ENCODE peak calls at places on chromosomes 13 and 19, in nine cellular contexts. One of them, this sample, is unnamed.

GRCh38 chr13:111341886-111342285 is 21.4 kb downstream of the TEX29 start:
- DNase-seq in effector memory CD4-positive, alpha-beta T cell: no peak
- DNase-seq in cardiac muscle cell: no peak
- DNase-seq in fibroblast of pulmonary artery: no peak
- DNase-seq in K562: no peak
- DNase-seq in testis: no peak
- DNase-seq in AG09309: no peak
- DNase-seq in AG10803: no peak
- DNase-seq in left lung: no peak
- DNase-seq in this sample: no peak

GRCh38 chr13:58495668-58496067 is 864.1 kb downstream of the PCDH17 start:
- DNase-seq in effector memory CD4-positive, alpha-beta T cell: no peak
- DNase-seq in cardiac muscle cell: no peak
- DNase-seq in fibroblast of pulmonary artery: no peak
- DNase-seq in K562: no peak
- DNase-seq in testis: no peak
- DNase-seq in AG09309: no peak
- DNase-seq in AG10803: no peak
- DNase-seq in left lung: no peak
- DNase-seq in this sample: no peak

GRCh38 chr13:113008841-113009240 is 39.8 kb downstream of the MCF2L start:
- DNase-seq in effector memory CD4-positive, alpha-beta T cell: no peak
- DNase-seq in cardiac muscle cell: no peak
- DNase-seq in fibroblast of pulmonary artery: no peak
- DNase-seq in K562: no peak
- DNase-seq in testis: no peak
- DNase-seq in AG09309: no peak
- DNase-seq in AG10803: no peak
- DNase-seq in left lung: no peak
- DNase-seq in this sample: no peak

GRCh38 chr19:378706-379105 is 30.2 kb downstream of the C2CD4C start:
- DNase-seq in effector memory CD4-positive, alpha-beta T cell: no peak
- DNase-seq in cardiac muscle cell: no peak
- DNase-seq in fibroblast of pulmonary artery: no peak
- DNase-seq in K562: no peak
- DNase-seq in testis: no peak
- DNase-seq in AG09309: no peak
- DNase-seq in AG10803: no peak
- DNase-seq in left lung: no peak
- DNase-seq in this sample: no peak

GRCh38 chr13:32650705-32651311 is 64.6 kb downstream of the PDS5B start:
- DNase-seq in effector memory CD4-positive, alpha-beta T cell: peak; percentile 17
- DNase-seq in cardiac muscle cell: peak; percentile 81
- DNase-seq in fibroblast of pulmonary artery: peak; percentile 84
- DNase-seq in K562: peak; percentile 25
- DNase-seq in testis: peak; percentile 83
- DNase-seq in AG09309: peak; percentile 25
- DNase-seq in AG10803: peak; percentile 63
- DNase-seq in left lung: no peak
- DNase-seq in this sample: no peak

GRCh38 chr19:289651-290538 is 1.3 kb downstream of the PLPP2 start:
- DNase-seq in effector memory CD4-positive, alpha-beta T cell: peak; percentile 37
- DNase-seq in cardiac muscle cell: peak; percentile 31
- DNase-seq in fibroblast of pulmonary artery: peak; percentile 52
- DNase-seq in K562: peak; percentile 43
- DNase-seq in testis: peak; percentile 25
- DNase-seq in AG09309: no peak
- DNase-seq in AG10803: peak; percentile 24
- DNase-seq in left lung: peak; percentile 82
- DNase-seq in this sample: no peak

GRCh38 chr13:77733674-77734073 is 36.2 kb downstream of the SLAIN1 start:
- DNase-seq in effector memory CD4-positive, alpha-beta T cell: no peak
- DNase-seq in cardiac muscle cell: no peak
- DNase-seq in fibroblast of pulmonary artery: no peak
- DNase-seq in K562: no peak
- DNase-seq in testis: no peak
- DNase-seq in AG09309: no peak
- DNase-seq in AG10803: no peak
- DNase-seq in left lung: no peak
- DNase-seq in this sample: no peak

GRCh38 chr13:99895428-99895998 is 76.1 kb downstream of the ZIC5 start:
- DNase-seq in effector memory CD4-positive, alpha-beta T cell: no peak
- DNase-seq in cardiac muscle cell: peak; percentile 5
- DNase-seq in fibroblast of pulmonary artery: peak; percentile 1
- DNase-seq in K562: no peak
- DNase-seq in testis: no peak
- DNase-seq in AG09309: no peak
- DNase-seq in AG10803: no peak
- DNase-seq in left lung: no peak
- DNase-seq in this sample: no peak

GRCh38 chr13:49082653-49083536 is 107.2 kb downstream of the FNDC3A start:
- DNase-seq in effector memory CD4-positive, alpha-beta T cell: no peak
- DNase-seq in cardiac muscle cell: peak; percentile 75
- DNase-seq in fibroblast of pulmonary artery: peak; percentile 89
- DNase-seq in K562: no peak
- DNase-seq in testis: no peak
- DNase-seq in AG09309: peak; percentile 50
- DNase-seq in AG10803: peak; percentile 85
- DNase-seq in left lung: no peak
- DNase-seq in this sample: no peak

GRCh38 chr13:110337287-110337686 is 30.2 kb downstream of the COL4A2 start:
- DNase-seq in effector memory CD4-positive, alpha-beta T cell: no peak
- DNase-seq in cardiac muscle cell: no peak
- DNase-seq in fibroblast of pulmonary artery: no peak
- DNase-seq in K562: no peak
- DNase-seq in testis: no peak
- DNase-seq in AG09309: no peak
- DNase-seq in AG10803: no peak
- DNase-seq in left lung: no peak
- DNase-seq in this sample: no peak

GRCh38 chr13:58882556-58882955 is 1251.0 kb downstream of the PCDH17 start:
- DNase-seq in effector memory CD4-positive, alpha-beta T cell: no peak
- DNase-seq in cardiac muscle cell: no peak
- DNase-seq in fibroblast of pulmonary artery: no peak
- DNase-seq in K562: no peak
- DNase-seq in testis: no peak
- DNase-seq in AG09309: no peak
- DNase-seq in AG10803: no peak
- DNase-seq in left lung: no peak
- DNase-seq in this sample: no peak

GRCh38 chr19:45591004-45591637 is 6.5 kb upstream of the OPA3 start:
- DNase-seq in effector memory CD4-positive, alpha-beta T cell: no peak
- DNase-seq in cardiac muscle cell: no peak
- DNase-seq in fibroblast of pulmonary artery: no peak
- DNase-seq in K562: peak; percentile 79
- DNase-seq in testis: peak; percentile 43
- DNase-seq in AG09309: no peak
- DNase-seq in AG10803: no peak
- DNase-seq in left lung: peak; percentile 87
- DNase-seq in this sample: no peak

GRCh38 chr19:10112895-10113591 is 1.6 kb downstream of the P2RY11 start:
- DNase-seq in effector memory CD4-positive, alpha-beta T cell: peak; percentile 55
- DNase-seq in cardiac muscle cell: peak; percentile 56
- DNase-seq in fibroblast of pulmonary artery: peak; percentile 44
- DNase-seq in K562: peak; percentile 60
- DNase-seq in testis: peak; percentile 41
- DNase-seq in AG09309: no peak
- DNase-seq in AG10803: peak; percentile 31
- DNase-seq in left lung: peak; percentile 89
- DNase-seq in this sample: no peak

GRCh38 chr19:18701250-18701608 is 17.7 kb downstream of the CRTC1 start:
- DNase-seq in effector memory CD4-positive, alpha-beta T cell: no peak
- DNase-seq in cardiac muscle cell: no peak
- DNase-seq in fibroblast of pulmonary artery: no peak
- DNase-seq in K562: peak; percentile 62
- DNase-seq in testis: no peak
- DNase-seq in AG09309: no peak
- DNase-seq in AG10803: no peak
- DNase-seq in left lung: no peak
- DNase-seq in this sample: no peak

GRCh38 chr13:23547000-23547590 is 23.1 kb upstream of the TNFRSF19 start:
- DNase-seq in effector memory CD4-positive, alpha-beta T cell: no peak
- DNase-seq in cardiac muscle cell: peak; percentile 67
- DNase-seq in fibroblast of pulmonary artery: peak; percentile 47
- DNase-seq in K562: no peak
- DNase-seq in testis: peak; percentile 41
- DNase-seq in AG09309: no peak
- DNase-seq in AG10803: peak; percentile 40
- DNase-seq in left lung: peak; percentile 71
- DNase-seq in this sample: peak; percentile 62

GRCh38 chr19:2775556-2776430 is 7.3 kb downstream of the SGTA start:
- DNase-seq in effector memory CD4-positive, alpha-beta T cell: peak; percentile 46
- DNase-seq in cardiac muscle cell: peak; percentile 54
- DNase-seq in fibroblast of pulmonary artery: peak; percentile 19
- DNase-seq in K562: no peak
- DNase-seq in testis: peak; percentile 36
- DNase-seq in AG09309: no peak
- DNase-seq in AG10803: peak; percentile 30
- DNase-seq in left lung: peak; percentile 81
- DNase-seq in this sample: peak; percentile 71

GRCh38 chr13:108786578-108787100 is 157.2 kb downstream of the MYO16 start:
- DNase-seq in effector memory CD4-positive, alpha-beta T cell: no peak
- DNase-seq in cardiac muscle cell: no peak
- DNase-seq in fibroblast of pulmonary artery: no peak
- DNase-seq in K562: no peak
- DNase-seq in testis: no peak
- DNase-seq in AG09309: no peak
- DNase-seq in AG10803: no peak
- DNase-seq in left lung: no peak
- DNase-seq in this sample: no peak

GRCh38 chr19:29365836-29366417 is 153.0 kb upstream of the UQCRFS1 start:
- DNase-seq in effector memory CD4-positive, alpha-beta T cell: no peak
- DNase-seq in cardiac muscle cell: no peak
- DNase-seq in fibroblast of pulmonary artery: no peak
- DNase-seq in K562: peak; percentile 1
- DNase-seq in testis: no peak
- DNase-seq in AG09309: no peak
- DNase-seq in AG10803: no peak
- DNase-seq in left lung: no peak
- DNase-seq in this sample: no peak

GRCh38 chr13:33787051-33787591 is 30.8 kb upstream of the RFC3 start:
- DNase-seq in effector memory CD4-positive, alpha-beta T cell: no peak
- DNase-seq in cardiac muscle cell: no peak
- DNase-seq in fibroblast of pulmonary artery: no peak
- DNase-seq in K562: no peak
- DNase-seq in testis: no peak
- DNase-seq in AG09309: no peak
- DNase-seq in AG10803: peak; percentile 8
- DNase-seq in left lung: no peak
- DNase-seq in this sample: no peak

GRCh38 chr13:79530270-79530669 is 49.3 kb downstream of the NDFIP2 start:
- DNase-seq in effector memory CD4-positive, alpha-beta T cell: no peak
- DNase-seq in cardiac muscle cell: no peak
- DNase-seq in fibroblast of pulmonary artery: no peak
- DNase-seq in K562: no peak
- DNase-seq in testis: no peak
- DNase-seq in AG09309: no peak
- DNase-seq in AG10803: no peak
- DNase-seq in left lung: no peak
- DNase-seq in this sample: no peak

DNA sequence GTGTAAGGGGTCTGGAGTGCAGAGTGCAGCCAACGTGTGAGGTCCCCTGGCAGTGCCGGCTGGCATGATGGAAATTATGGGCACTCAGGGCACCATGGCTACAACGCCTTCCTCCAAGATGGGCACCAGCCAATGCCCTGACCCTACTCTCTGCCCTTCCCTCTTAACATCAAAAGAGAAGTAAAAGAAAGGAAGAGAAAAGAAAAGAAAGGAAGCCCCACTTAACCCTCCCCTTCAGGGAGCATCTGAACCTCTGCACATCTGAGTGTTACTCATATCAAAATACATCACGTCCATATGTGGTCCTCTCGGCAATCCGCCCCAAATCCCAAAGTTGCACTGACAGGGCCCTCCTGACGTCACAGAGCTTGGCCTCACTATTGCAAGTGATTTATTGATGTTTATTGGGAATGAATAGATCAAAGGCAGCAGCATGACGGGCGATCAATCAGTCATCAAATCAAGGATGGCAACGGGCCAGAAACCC is 1.4 kb downstream of the TSHZ3 start:
- DNase-seq in effector memory CD4-positive, alpha-beta T cell: no peak
- DNase-seq in cardiac muscle cell: peak; percentile 29
- DNase-seq in fibroblast of pulmonary artery: no peak
- DNase-seq in K562: no peak
- DNase-seq in testis: no peak
- DNase-seq in AG09309: no peak
- DNase-seq in AG10803: peak; percentile 66
- DNase-seq in left lung: no peak
- DNase-seq in this sample: no peak
- H3K4me3 ChIP-seq in effector memory CD4-positive, alpha-beta T cell: no peak overlapping the region
- H3K4me3 ChIP-seq in cardiac muscle cell: peak overlapping the region; percentile 93
- H3K4me3 ChIP-seq in fibroblast of pulmonary artery: peak overlapping the region; percentile 72
- H3K4me3 ChIP-seq in K562: no peak overlapping the region
- H3K4me3 ChIP-seq in testis: peak overlapping the region; percentile 85
- H3K4me3 ChIP-seq in AG09309: peak overlapping the region; percentile 79
- H3K4me3 ChIP-seq in AG10803: peak overlapping the region; percentile 83
- H3K4me3 ChIP-seq in left lung: peak overlapping the region; percentile 69
- H3K4me3 ChIP-seq in this sample: peak overlapping the region; percentile 96

GRCh38 chr19:12788025-12788681 is 3.1 kb upstream of the JUNB start:
- DNase-seq in effector memory CD4-positive, alpha-beta T cell: no peak
- DNase-seq in cardiac muscle cell: peak; percentile 25
- DNase-seq in fibroblast of pulmonary artery: no peak
- DNase-seq in K562: no peak
- DNase-seq in testis: no peak
- DNase-seq in AG09309: no peak
- DNase-seq in AG10803: no peak
- DNase-seq in left lung: no peak
- DNase-seq in this sample: no peak
- H3K4me3 ChIP-seq in effector memory CD4-positive, alpha-beta T cell: no peak overlapping the region
- H3K4me3 ChIP-seq in cardiac muscle cell: no peak overlapping the region
- H3K4me3 ChIP-seq in fibroblast of pulmonary artery: peak overlapping the region; percentile 48
- H3K4me3 ChIP-seq in K562: peak overlapping the region; percentile 83
- H3K4me3 ChIP-seq in testis: no peak overlapping the region
- H3K4me3 ChIP-seq in AG09309: no peak overlapping the region
- H3K4me3 ChIP-seq in AG10803: peak overlapping the region; percentile 99
- H3K4me3 ChIP-seq in left lung: peak overlapping the region; percentile 98
- H3K4me3 ChIP-seq in this sample: peak overlapping the region; percentile 76

DNA sequence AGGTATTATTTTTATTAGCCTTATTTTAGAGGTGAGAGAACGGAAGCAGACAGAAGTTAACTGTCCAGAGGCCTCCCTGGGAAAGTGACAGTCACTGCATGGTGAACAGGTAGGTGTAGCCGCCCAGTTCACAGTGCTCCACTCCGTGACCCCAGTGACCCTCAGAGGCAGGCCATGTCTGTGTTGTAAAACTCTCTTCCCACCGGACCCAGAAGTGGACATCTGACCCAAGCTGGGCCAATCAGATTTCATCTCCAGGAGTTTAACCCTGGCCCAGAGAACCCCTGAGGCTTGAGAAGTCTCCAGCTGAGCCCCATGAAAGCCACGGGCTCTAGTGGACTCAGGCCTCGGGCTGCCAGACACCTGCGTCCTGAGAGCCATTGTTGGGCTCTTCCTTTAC is 83.6 kb upstream of the FARP1 start:
- DNase-seq in effector memory CD4-positive, alpha-beta T cell: no peak
- DNase-seq in cardiac muscle cell: no peak
- DNase-seq in fibroblast of pulmonary artery: no peak
- DNase-seq in K562: no peak
- DNase-seq in testis: no peak
- DNase-seq in AG09309: no peak
- DNase-seq in AG10803: no peak
- DNase-seq in left lung: no peak
- DNase-seq in this sample: no peak
- H3K4me3 ChIP-seq in effector memory CD4-positive, alpha-beta T cell: no peak overlapping the region
- H3K4me3 ChIP-seq in cardiac muscle cell: no peak overlapping the region
- H3K4me3 ChIP-seq in fibroblast of pulmonary artery: no peak overlapping the region
- H3K4me3 ChIP-seq in K562: no peak overlapping the region
- H3K4me3 ChIP-seq in testis: no peak overlapping the region
- H3K4me3 ChIP-seq in AG09309: no peak overlapping the region
- H3K4me3 ChIP-seq in AG10803: no peak overlapping the region
- H3K4me3 ChIP-seq in left lung: no peak overlapping the region
- H3K4me3 ChIP-seq in this sample: no peak overlapping the region

GRCh38 chr19:38251564-38252051 is 4.6 kb downstream of the PPP1R14A start:
- DNase-seq in effector memory CD4-positive, alpha-beta T cell: no peak
- DNase-seq in cardiac muscle cell: peak; percentile 53
- DNase-seq in fibroblast of pulmonary artery: peak; percentile 73
- DNase-seq in K562: peak; percentile 21
- DNase-seq in testis: peak; percentile 71
- DNase-seq in AG09309: no peak
- DNase-seq in AG10803: peak; percentile 31
- DNase-seq in left lung: no peak
- DNase-seq in this sample: peak; percentile 71
- H3K4me3 ChIP-seq in effector memory CD4-positive, alpha-beta T cell: no peak overlapping the region
- H3K4me3 ChIP-seq in cardiac muscle cell: no peak overlapping the region
- H3K4me3 ChIP-seq in fibroblast of pulmonary artery: peak overlapping the region; percentile 24
- H3K4me3 ChIP-seq in K562: no peak overlapping the region
- H3K4me3 ChIP-seq in testis: peak overlapping the region; percentile 20
- H3K4me3 ChIP-seq in AG09309: no peak overlapping the region
- H3K4me3 ChIP-seq in AG10803: no peak overlapping the region
- H3K4me3 ChIP-seq in left lung: peak overlapping the region; percentile 33
- H3K4me3 ChIP-seq in this sample: peak overlapping the region; percentile 82

This sample was measured in left ventricle myocardium inferior.